ENCODE peak calls at places on chromosomes 16 and 17, in four cellular contexts. K is uterus, U is nephron progenitor cell, O is adrenal gland. E is an unnamed sample.

GRCh38 chr17:58327363-58328194 is 1.0 kb downstream of the TSPOAP1 start:
- DNase-seq in O (no peak), K (no peak), U (no peak), E (no peak)

GRCh38 chr16:85888405-85889331 is 10.3 kb upstream of the IRF8 start:
- DNase-seq in O (no peak), K (no peak), U (no peak), E (no peak)

GRCh38 chr16:68144008-68144407 is 58.8 kb downstream of the NFATC3 start:
- DNase-seq in K (no peak), U (no peak), O (no peak), E (no peak)

GRCh38 chr17:14515015-14515414 is 214.1 kb downstream of the HS3ST3B1 start:
- DNase-seq in O (no peak), K (no peak), U (no peak), E (no peak)

GRCh38 chr17:81500026-81500425 is 12.6 kb downstream of the ACTG1 start:
- DNase-seq in K (no peak), O (no peak), U (no peak), E (no peak)

GRCh38 chr16:79716645-79717323 is 116.2 kb upstream of the MAF start:
- DNase-seq in U (no peak), K (no peak), O (no peak), E (no peak)

GRCh38 chr16:3070608-3071111 is 5.2 kb downstream of the IL32 start:
- DNase-seq in K (no peak), O (no peak), U (no peak), E (no peak)

GRCh38 chr17:55605705-55606104 is 94.5 kb upstream of the SMIM36 start:
- DNase-seq in U (no peak), K (no peak), O (no peak), E (no peak)

GRCh38 chr16:29811896-29812665 is at the start of gene PRRT2:
- DNase-seq in K (peak; percentile 83), U (peak; percentile 88), O (peak; percentile 64), E (peak; percentile 35)

GRCh38 chr17:45150911-45151809 is 2.9 kb downstream of the HEXIM1 start:
- DNase-seq in K (no peak), O (peak; percentile 9), U (no peak), E (no peak)

GRCh38 chr16:12646490-12647274 is 157.0 kb downstream of the CPPED1 start:
- DNase-seq in O (no peak), K (peak; percentile 14), U (no peak), E (peak; percentile 26)

GRCh38 chr17:79574108-79574507 is 36.7 kb downstream of the RBFOX3 start:
- DNase-seq in O (no peak), K (no peak), U (no peak), E (no peak)

GRCh38 chr16:56732366-56732765 is 2.4 kb downstream of the NUP93 start:
- DNase-seq in U (no peak), O (no peak), K (no peak), E (no peak)

GRCh38 chr17:40540448-40540847 is 24.8 kb downstream of the CCR7 start:
- DNase-seq in U (no peak), K (peak; percentile 17), O (peak; percentile 14), E (no peak)

DNA sequence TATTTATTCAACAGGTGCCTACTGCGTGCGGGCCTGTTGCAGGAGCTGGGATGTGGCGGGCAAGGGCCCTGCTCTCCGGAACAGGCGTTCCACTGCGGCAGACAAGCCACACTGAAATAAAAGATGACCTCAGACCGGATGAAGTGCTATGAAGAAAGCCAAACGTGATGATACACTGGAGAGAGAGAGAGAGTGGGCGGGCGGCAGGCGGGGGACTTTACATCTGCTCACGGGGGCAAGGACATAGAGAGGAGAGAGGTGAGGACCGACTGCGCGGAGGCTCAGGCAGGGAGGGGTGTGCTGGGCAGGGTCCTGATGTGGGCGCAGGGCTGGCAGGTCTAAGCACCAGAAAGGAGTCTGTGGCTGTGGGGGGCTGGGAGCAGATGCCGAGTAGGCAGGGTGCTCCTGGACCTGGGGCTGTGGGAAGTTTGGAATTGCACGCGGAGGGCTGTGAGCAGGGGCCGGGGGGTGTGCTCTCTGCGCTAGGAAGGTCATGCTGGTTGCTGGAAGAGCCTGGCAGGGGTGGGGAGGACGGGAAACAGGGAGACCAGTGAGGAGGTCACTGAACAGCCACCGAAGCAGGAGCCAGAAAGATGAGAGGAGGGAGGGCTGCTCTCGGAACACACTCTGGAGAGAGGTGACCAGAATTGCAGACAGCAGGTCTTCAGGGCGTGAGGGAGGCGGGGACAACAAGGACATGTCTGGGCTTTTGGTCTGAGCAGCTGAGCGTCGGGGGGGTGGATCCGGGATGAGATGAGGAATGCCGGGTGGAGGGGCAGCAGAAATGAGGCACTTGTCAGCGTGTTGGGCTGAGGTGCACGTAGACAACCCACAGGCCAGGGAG is 9.9 kb downstream of the MXRA7 start:
- DNase-seq in K (peak; percentile 77), O (peak; percentile 80), U (peak; percentile 49), E (peak; percentile 54)
- TF ChIP-seq CTCF in K (no peak), O (no peak), U (no peak), E (no peak)

GRCh38 chr17:16947470-16947869 is 24.4 kb downstream of the TNFRSF13B start:
- DNase-seq in O (no peak), K (no peak), U (no peak), E (no peak)

GRCh38 chr17:16945141-16945493 is 26.8 kb downstream of the TNFRSF13B start:
- DNase-seq in K (no peak), U (no peak), O (no peak), E (no peak)

GRCh38 chr17:16944334-16945140 is 27.4 kb downstream of the TNFRSF13B start:
- DNase-seq in U (no peak), O (no peak), K (no peak), E (no peak)

GRCh38 chr17:16943541-16944333 is 28.2 kb downstream of the TNFRSF13B start:
- DNase-seq in O (no peak), U (no peak), K (no peak), E (no peak)

DNA sequence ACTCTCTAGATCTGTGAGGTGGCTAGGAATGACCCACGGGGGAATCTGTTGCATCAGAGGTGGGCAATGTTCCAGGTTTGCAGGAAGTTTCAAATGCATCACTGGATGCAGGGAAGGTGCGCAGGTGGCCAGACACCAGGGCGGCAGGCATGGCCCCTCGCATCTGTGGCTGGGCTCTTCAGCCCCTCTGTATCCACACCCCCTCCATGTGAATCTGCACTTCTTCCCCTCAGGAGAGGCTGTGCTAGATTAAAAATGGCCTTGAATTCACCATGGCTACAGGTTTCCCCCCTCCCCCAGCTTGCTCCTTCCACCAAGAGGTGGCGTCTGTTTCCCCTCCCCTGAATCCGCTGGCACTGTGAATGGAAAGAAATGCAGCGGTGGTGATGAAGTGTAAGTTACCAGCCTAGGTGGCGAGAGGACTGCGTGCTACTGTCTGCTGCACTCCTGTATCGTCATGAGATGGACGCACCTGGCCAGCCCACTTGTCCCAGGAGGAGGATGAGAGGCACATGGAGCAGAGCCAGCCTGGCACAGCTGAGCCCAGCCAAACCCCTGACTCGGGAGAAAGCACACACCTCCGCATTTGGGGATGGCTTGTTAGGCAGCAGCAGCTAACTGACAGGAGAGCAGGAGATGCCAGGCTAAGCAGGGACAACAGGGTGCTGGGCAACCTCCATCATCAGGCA is 26.3 kb downstream of the TNFRSF13B start:
- DNase-seq in O (no peak), K (no peak), U (no peak), E (no peak)
- TF ChIP-seq CTCF in O (no peak), K (no peak), U (no peak), E (no peak)

GRCh38 chr16:88593489-88593888 is 23.3 kb downstream of the ZC3H18 start:
- DNase-seq in K (no peak), O (no peak), U (no peak), E (no peak)
- TF ChIP-seq CTCF in K (no peak), O (no peak), U (no peak), E (peak; percentile 45)

DNA sequence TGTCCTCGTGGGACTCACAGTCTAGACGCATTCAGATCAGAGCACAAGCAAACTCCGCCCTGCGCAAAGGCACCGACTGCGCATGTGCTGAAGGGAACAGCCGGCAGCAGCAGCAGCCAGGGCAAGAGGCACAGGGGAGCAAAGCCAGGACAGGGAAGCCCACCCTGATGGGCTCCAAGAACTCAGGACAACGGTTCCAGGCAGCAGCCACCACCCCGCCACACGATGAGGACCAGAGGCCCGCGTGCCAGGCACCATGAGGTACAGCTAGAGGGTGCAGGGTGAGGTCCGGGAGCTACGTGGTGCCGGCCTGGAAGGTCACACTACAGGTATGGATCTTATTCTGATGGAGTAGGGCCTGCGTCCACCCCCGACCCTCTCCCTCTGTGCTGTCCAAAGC is 315.8 kb downstream of the FOXL1 start:
- DNase-seq in O (no peak), K (no peak), U (no peak), E (no peak)
- TF ChIP-seq CTCF in O (no peak), K (no peak), U (no peak), E (no peak)

GRCh38 chr16:47072158-47072557 is 71.6 kb downstream of the NETO2 start:
- DNase-seq in O (no peak), K (no peak), U (no peak), E (no peak)
- TF ChIP-seq CTCF in O (no peak), K (no peak), U (no peak), E (no peak)

DNA sequence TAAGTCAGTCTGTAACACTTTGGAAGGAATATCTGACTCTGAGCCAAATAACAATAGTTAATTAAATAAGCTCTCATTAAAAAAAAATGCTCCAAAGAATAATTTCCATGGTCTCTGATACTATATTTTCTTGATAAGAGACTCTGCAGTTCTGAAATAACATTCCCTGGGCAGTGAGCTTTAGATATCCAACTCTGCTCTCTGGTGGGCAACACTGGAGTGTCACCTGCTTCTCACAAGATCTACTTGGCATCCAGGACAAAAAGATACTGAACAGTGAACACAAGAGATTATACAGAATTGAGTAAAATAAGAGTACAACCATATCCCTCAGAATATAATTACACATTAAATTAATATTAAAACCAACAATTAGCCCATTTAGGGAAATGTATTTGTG is 13.7 kb downstream of the BLMH start:
- DNase-seq in O (peak; percentile 46), K (no peak), U (no peak), E (peak; percentile 21)
- TF ChIP-seq CTCF in O (peak; percentile 64), K (peak; percentile 25), U (peak; percentile 33), E (no peak)

DNA sequence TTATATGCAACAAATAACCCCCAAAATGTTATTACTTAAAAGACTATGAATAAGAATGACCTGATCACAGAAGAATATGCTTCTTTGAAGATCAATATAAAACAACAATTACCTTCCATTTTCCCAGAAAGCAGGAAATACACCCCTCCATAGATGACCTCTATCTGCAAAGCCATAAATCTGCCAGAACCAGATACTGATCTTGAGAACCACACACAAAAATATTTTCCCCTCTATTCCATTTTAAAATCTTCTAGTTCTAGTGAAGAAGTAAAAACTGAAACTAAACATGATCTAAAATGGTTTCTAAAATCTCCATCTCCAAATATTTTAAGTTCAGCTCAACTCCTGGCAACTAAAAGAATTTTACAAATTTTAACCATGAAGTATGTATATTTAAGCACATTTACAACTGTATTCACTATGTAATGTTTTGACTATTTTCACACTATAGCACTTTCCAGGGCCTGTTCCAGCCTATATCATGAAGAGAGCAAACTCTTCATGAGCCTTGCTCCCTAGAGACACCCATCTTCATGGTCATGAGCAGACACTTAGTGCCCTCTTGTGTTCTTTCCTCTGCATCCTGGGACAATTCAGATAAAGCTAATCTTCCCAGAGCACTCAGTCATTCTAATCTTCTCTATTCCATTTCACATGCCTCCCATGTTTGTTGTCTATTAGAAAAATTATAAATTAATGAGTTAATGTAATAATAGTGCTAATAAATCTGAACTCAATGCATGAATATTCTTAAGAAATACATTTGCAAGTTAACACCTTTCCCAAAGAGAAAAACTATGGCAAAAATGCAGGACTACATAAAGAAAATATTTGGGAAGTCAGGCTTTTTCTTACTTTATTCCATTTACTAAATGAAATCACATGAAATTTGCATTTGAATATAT is 87.0 kb downstream of the HELZ start:
- DNase-seq in K (no peak), U (no peak), O (no peak), E (no peak)
- TF ChIP-seq CTCF in K (no peak), U (no peak), O (peak; percentile 49), E (no peak)

GRCh38 chr16:30956601-30957455 is 726 bp upstream of the SETD1A start:
- DNase-seq in O (peak; percentile 92), K (peak; percentile 88), U (peak; percentile 93), E (peak; percentile 67)
- TF ChIP-seq CTCF in O (no peak), K (peak; percentile 17), U (no peak), E (peak; percentile 15)